ENCODE peak calls at places on chromosomes 2 and 18, in six cellular contexts. W is pancreas, V is fibroblast of lung, J is body of pancreas, H is hepatocyte, B is mammary epithelial cell. R is an unnamed sample.

GRCh38 chr2:71796174-71796592 is 342.8 kb downstream of the DYSF start:
- DNase-seq in J (no peak), V (no peak), W (no peak), B (no peak), H (no peak), R (no peak)

GRCh38 chr2:199261936-199262335 is 195.8 kb downstream of the SATB2 start:
- DNase-seq in W (no peak), B (no peak), V (no peak), J (no peak), H (no peak), R (no peak)

GRCh38 chr18:54604211-54604610 is 13.2 kb downstream of the DYNAP start:
- DNase-seq in J (no peak), V (no peak), H (no peak), B (no peak), W (no peak), R (no peak)

GRCh38 chr2:10285578-10286198 is 17.0 kb upstream of the HPCAL1 start:
- DNase-seq in J (peak; percentile 89), B (peak; percentile 49), H (peak; percentile 46), W (peak; percentile 84), V (peak; percentile 61), R (peak; percentile 97)

GRCh38 chr18:21538230-21538629 is 62.3 kb downstream of the ESCO1 start:
- DNase-seq in V (no peak), H (no peak), W (no peak), B (no peak), J (no peak), R (no peak)

GRCh38 chr2:176020400-176020799 is 18.3 kb upstream of the LNPK start:
- DNase-seq in J (no peak), V (no peak), B (no peak), H (no peak), W (no peak), R (no peak)

GRCh38 chr2:167135691-167136090 is 247.4 kb downstream of the XIRP2 start:
- DNase-seq in V (peak; percentile 54), W (no peak), J (no peak), B (no peak), H (no peak), R (no peak)

GRCh38 chr2:65098741-65099140 is 31.2 kb downstream of the RAB1A start:
- DNase-seq in B (no peak), V (no peak), H (no peak), W (no peak), J (no peak), R (no peak)

GRCh38 chr2:67108231-67108630 is 288.9 kb upstream of the ETAA1 start:
- DNase-seq in H (no peak), J (peak; percentile 49), B (peak; percentile 27), V (no peak), W (peak; percentile 19), R (no peak)

GRCh38 chr2:65281626-65282351 is 54.2 kb downstream of the ACTR2 start:
- DNase-seq in V (no peak), H (no peak), W (peak; percentile 23), J (peak; percentile 27), B (no peak), R (no peak)

GRCh38 chr2:202574541-202574940 is 60.2 kb upstream of the FAM117B start:
- DNase-seq in V (no peak), J (no peak), H (no peak), B (peak; percentile 11), W (no peak), R (no peak)

GRCh38 chr2:44614940-44615339 is 253.2 kb downstream of the CAMKMT start:
- DNase-seq in V (no peak), H (no peak), B (no peak), J (no peak), W (no peak), R (no peak)

GRCh38 chr2:16773080-16773713 is 107.6 kb upstream of the CYRIA start:
- DNase-seq in W (peak; percentile 34), J (no peak), B (peak; percentile 55), H (peak; percentile 77), V (peak; percentile 64), R (no peak)

GRCh38 chr2:160397530-160397865 is 96.1 kb downstream of the RBMS1 start:
- DNase-seq in H (no peak), J (no peak), V (no peak), W (no peak), B (no peak), R (no peak)

GRCh38 chr2:144516981-144517824 is 2.7 kb downstream of the ZEB2 start:
- DNase-seq in W (no peak), V (peak; percentile 96), B (peak; percentile 68), H (peak; percentile 76), J (no peak), R (peak; percentile 81)

GRCh38 chr2:240934701-240935100 is 28.6 kb downstream of the CROCC2 start:
- DNase-seq in J (no peak), V (no peak), B (no peak), H (no peak), W (peak; percentile 5), R (peak; percentile 14)

GRCh38 chr2:47145466-47145865 is 9.6 kb downstream of the STPG4 start:
- DNase-seq in V (no peak), H (no peak), J (no peak), B (peak; percentile 37), W (no peak), R (no peak)

GRCh38 chr2:239355724-239356123 is 45.1 kb downstream of the HDAC4 start:
- DNase-seq in J (no peak), B (no peak), H (no peak), W (no peak), V (peak; percentile 66), R (no peak)

DNA sequence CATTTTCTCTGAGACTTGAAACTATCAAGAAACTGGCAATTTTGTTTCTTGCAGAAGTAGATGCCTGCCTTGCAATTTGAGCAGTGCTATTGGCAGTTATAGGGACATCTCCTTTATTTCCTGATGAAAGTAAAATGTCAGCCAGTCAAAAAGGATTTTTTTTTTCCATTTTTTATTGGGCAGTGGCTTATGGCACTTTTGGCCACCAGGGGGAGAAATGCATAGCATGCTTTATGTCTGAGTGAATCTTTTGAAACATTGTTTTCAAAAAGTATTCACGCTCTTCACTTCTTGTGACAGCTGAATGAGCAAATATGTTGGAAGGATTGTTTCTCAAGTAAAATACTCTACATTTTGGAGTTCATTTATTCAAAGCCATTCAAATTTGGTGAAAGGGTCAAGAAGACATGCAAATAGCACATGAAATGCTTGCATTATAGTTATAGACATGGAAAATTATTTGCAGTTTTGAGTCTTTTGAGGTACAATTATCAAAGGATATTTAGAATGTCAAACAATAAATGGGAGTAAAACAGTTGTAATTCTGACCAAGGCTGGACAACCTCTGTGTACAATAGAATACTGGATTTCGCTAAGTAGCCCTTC is 491.0 kb downstream of the CDH2 start:
- DNase-seq in V (peak; percentile 56), J (no peak), H (peak; percentile 69), W (no peak), B (peak; percentile 26), R (no peak)
- TF ChIP-seq CTCF in V (peak; percentile 65), J (peak; percentile 41), H (peak; percentile 71), W (no peak), B (peak; percentile 77), R (peak; percentile 14)

GRCh38 chr18:79988079-79988924 is at the start of gene TXNL4A:
- DNase-seq in V (peak; percentile 88), J (peak; percentile 85), B (peak; percentile 81), H (peak; percentile 92), W (peak; percentile 85), R (peak; percentile 89)
- TF ChIP-seq CTCF in V (peak; percentile 18), J (peak; percentile 30), B (peak; percentile 18), H (peak; percentile 25), W (no peak), R (peak; percentile 10)

DNA sequence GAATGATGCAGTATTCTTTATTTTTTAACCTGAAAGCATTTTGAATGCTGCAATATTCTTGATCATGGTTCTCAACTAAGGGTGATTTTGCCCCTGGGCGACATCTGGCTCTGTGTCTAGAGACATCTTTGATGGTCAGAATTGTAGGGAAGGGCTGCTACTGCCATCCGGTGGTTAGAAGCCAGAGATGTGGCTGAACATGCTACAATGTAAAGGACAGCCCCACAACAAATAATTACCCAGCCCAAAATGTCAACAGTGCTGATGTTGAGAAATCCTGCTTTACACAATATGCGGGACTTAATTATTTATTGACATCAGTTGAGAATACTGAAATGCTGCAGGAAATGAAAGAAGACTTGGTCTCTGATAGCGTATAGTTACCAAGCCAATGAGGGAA is 37.5 kb upstream of the SERPINB2 start:
- DNase-seq in H (peak; percentile 50), V (peak; percentile 43), J (no peak), W (no peak), B (no peak), R (no peak)
- TF ChIP-seq CTCF in H (peak; percentile 52), V (peak; percentile 57), J (no peak), W (no peak), B (peak; percentile 77), R (no peak)

GRCh38 chr18:47899107-47899840 is 31.2 kb downstream of the SMAD2 start:
- DNase-seq in W (no peak), B (no peak), H (no peak), V (no peak), J (no peak), R (no peak)
- TF ChIP-seq CTCF in W (no peak), B (no peak), H (no peak), V (no peak), J (no peak), R (no peak)

GRCh38 chr2:116098049-116098448 is 1655.6 kb downstream of the DPP10 start:
- DNase-seq in J (no peak), V (no peak), W (no peak), H (no peak), B (no peak), R (no peak)
- TF ChIP-seq CTCF in J (no peak), V (no peak), W (no peak), H (no peak), B (no peak), R (no peak)

GRCh38 chr2:200795044-200795443 is 16.7 kb upstream of the BZW1 start:
- DNase-seq in B (no peak), H (peak; percentile 31), J (no peak), W (no peak), V (peak; percentile 66), R (no peak)
- TF ChIP-seq CTCF in B (no peak), H (no peak), J (no peak), W (no peak), V (no peak), R (no peak)

DNA sequence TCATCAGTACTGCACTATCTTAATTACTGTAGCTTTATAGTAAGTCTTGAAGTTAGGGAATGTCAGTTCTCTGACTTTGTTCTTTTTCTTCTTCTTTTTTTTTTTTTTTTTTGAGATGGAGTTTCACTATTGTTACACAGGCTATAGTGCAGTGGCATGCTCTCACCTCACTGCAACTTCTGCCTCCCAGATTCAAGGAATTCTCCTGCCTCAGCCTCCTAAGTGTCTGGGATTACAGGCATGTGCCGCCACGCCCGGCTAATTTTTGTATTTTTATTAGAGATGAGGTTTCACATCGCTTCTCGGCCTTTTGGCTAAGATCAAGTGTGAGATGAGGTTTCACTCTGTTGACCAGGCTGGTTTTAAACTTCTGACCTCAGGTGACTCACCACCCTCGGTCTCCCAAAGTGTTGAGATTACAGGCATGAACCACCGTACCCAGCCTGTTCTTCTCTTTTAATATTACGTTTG is 41.9 kb upstream of the TANC1 start:
- DNase-seq in H (peak; percentile 16), J (no peak), B (peak; percentile 83), W (no peak), V (peak; percentile 86), R (no peak)
- TF ChIP-seq CTCF in H (no peak), J (no peak), B (no peak), W (no peak), V (no peak), R (no peak)

GRCh38 chr18:43422483-43422882 is 145.2 kb upstream of the SYT4 start:
- DNase-seq in H (peak; percentile 34), B (no peak), W (no peak), J (no peak), V (peak; percentile 10), R (no peak)
- TF ChIP-seq CTCF in H (peak; percentile 39), B (peak; percentile 50), W (no peak), J (no peak), V (no peak), R (no peak)

GRCh38 chr18:62880673-62881364 is 165.5 kb downstream of the PHLPP1 start:
- DNase-seq in B (no peak), J (no peak), H (no peak), V (no peak), W (no peak), R (no peak)
- TF ChIP-seq CTCF in B (no peak), J (no peak), H (no peak), V (no peak), W (no peak), R (no peak)